ENCODE peak calls at places on chromosomes 2 and 18, in eight cellular contexts. C is AG04450, H is adrenal gland, O is RWPE1, A is cardiac muscle cell, W is kidney, P is BE2C, G is sigmoid colon. E is an unnamed sample.

GRCh38 chr2:55109219-55109891 is 59.1 kb upstream of the RTN4 start:
- DNase-seq in W (no peak), P (no peak), A (peak; percentile 65), O (peak; percentile 40), G (no peak), C (peak; percentile 82), H (no peak), E (no peak)

GRCh38 chr18:36046898-36047297 is 20.5 kb downstream of the RPRD1A start:
- DNase-seq in W (no peak), O (no peak), A (no peak), P (no peak), G (no peak), C (no peak), H (no peak), E (no peak)

GRCh38 chr2:11583203-11583752 is 49.4 kb downstream of the GREB1 start:
- DNase-seq in H (no peak), G (peak; percentile 76), A (peak; percentile 11), C (no peak), P (no peak), O (no peak), W (peak; percentile 11), E (no peak)

GRCh38 chr2:203346624-203347023 is 18.4 kb downstream of the ABI2 start:
- DNase-seq in H (no peak), O (no peak), C (no peak), G (no peak), W (no peak), P (no peak), A (no peak), E (no peak)

GRCh38 chr2:98172150-98172765 is 85.3 kb downstream of the VWA3B start:
- DNase-seq in A (no peak), H (no peak), W (no peak), O (no peak), P (no peak), G (no peak), C (no peak), E (no peak)

GRCh38 chr2:40440835-40441234 is 11.1 kb downstream of the SLC8A1 start:
- DNase-seq in G (no peak), W (no peak), A (no peak), C (no peak), P (no peak), O (no peak), H (no peak), E (no peak)

GRCh38 chr2:192146069-192147006 is 48.4 kb downstream of the TMEFF2 start:
- DNase-seq in P (no peak), G (no peak), A (peak; percentile 62), O (peak; percentile 55), W (no peak), C (no peak), H (no peak), E (no peak)

GRCh38 chr2:241835605-241836004 is 23.1 kb downstream of the PDCD1 start:
- DNase-seq in O (no peak), C (no peak), H (no peak), W (no peak), P (no peak), G (peak; percentile 28), A (no peak), E (no peak)

GRCh38 chr2:98908909-98909308 is 27.1 kb downstream of the CRACDL start:
- DNase-seq in P (no peak), H (no peak), G (no peak), A (peak; percentile 24), O (no peak), C (no peak), W (no peak), E (no peak)

GRCh38 chr2:154693941-154694340 is 4.6 kb upstream of the KCNJ3 start:
- DNase-seq in C (no peak), P (peak; percentile 18), A (no peak), H (no peak), G (no peak), W (no peak), O (no peak), E (no peak)

GRCh38 chr2:184125867-184126266 is 472.5 kb upstream of the ZNF804A start:
- DNase-seq in C (no peak), G (no peak), W (no peak), O (no peak), H (no peak), P (no peak), A (no peak), E (no peak)

GRCh38 chr2:37156071-37156856 is 516 bp downstream of the EIF2AK2 start:
- DNase-seq in H (peak; percentile 70), G (peak; percentile 87), C (no peak), O (peak; percentile 46), A (peak; percentile 67), W (no peak), P (peak; percentile 36), E (no peak)

GRCh38 chr2:1976725-1977416 is 232.6 kb upstream of the PXDN start:
- DNase-seq in A (no peak), O (no peak), P (no peak), C (no peak), H (no peak), G (peak; percentile 30), W (no peak), E (no peak)

GRCh38 chr18:51038110-51038509 is 8.1 kb downstream of the SMAD4 start:
- DNase-seq in P (no peak), O (no peak), C (no peak), G (no peak), A (no peak), H (no peak), W (no peak), E (no peak)

GRCh38 chr2:200039847-200040246 is 84.5 kb downstream of the MAIP1 start:
- DNase-seq in O (no peak), A (peak; percentile 71), G (no peak), W (no peak), C (peak; percentile 99), P (no peak), H (no peak), E (no peak)

DNA sequence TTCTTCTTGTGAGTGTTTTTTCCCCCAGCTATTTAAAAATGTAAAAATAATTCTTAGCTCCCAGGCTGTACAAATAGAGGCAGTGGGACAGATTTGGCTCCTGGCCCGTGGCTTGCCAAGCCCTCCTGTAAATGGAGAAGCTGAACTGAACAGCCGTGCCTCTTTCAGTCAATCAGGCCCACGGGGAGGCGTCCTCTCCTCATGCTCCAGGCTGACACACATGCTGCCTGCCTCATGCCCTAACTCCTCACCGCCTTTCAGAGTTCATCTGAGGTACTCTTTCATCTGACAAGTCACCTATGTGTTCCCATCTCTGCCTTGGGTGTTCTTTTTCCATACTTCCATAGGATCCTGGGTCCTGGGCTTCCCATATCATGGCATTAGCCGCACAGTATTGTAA is 58.9 kb downstream of the BMP10 start:
- DNase-seq in A (no peak), G (no peak), H (no peak), P (no peak), W (no peak), O (no peak), C (no peak), E (no peak)
- TF ChIP-seq CTCF in A (no peak), G (no peak), H (no peak), P (no peak), W (no peak), O (no peak), C (peak; percentile 12), E (peak; percentile 52)

DNA sequence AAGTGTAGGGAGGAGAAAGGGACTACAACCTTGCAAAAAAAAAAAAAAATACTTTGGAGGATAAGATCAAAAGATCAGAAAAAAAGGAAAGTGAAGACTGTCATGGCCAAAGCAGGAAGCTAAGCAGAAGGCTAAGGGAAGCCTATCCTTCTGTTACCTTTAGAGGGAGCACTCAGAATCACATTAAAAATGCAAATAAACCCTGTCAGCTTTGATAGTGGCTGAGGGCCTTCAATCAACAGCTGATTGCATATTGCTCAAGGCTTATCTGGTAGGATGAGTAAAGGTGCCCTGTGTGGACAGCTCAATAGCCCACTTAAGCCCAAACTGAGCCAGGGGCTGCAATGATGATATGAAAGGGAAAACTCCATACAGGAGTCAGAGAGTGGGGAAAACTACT is 1021.2 kb downstream of the LRP1B start:
- DNase-seq in C (no peak), H (no peak), O (peak; percentile 1), A (no peak), P (no peak), W (no peak), G (no peak), E (no peak)
- TF ChIP-seq CTCF in C (peak; percentile 36), H (no peak), O (no peak), A (peak; percentile 21), P (peak; percentile 21), W (no peak), G (no peak), E (peak; percentile 47)

DNA sequence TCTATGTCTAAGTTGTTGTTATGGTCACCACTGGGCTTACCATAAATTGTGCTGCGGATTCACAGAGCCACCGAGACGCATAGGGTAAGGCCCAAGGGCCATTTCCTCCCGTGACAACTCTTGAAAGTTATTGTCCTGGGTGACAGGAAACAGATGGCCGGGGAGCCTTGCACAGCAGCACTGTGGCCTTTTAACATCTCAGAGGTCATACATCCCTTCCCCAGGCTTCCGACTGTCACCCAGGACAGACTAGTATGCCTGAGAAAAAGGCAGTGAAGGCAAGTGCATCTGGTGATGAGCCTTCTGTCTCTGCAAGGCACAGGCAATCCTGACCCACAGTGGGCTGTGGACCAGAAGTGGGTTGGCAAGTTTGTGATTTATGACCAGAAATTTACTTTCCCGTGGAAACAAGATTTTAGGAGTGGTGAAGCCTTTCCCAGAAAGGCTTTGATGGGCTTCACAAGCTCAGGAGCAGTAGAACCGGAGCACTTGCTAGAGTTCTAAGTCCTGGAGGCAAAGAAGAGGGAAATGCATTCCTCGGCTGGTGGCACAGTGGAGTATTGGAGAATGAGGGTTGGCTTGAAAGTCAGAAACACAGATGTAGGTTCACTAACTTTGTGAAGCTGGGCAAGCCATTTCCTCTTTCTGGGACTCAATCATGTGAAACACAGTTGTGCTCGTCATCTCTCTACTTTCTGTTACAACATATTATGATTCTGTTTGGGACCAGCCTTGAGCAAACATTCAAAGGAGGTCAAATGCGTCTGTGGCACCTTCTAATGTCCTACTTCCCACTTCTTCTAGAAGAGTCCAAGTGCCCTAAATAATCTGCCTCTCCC is 2.0 kb upstream of the CAPN14 start:
- DNase-seq in A (no peak), P (no peak), G (no peak), C (no peak), W (no peak), O (no peak), H (no peak), E (no peak)
- TF ChIP-seq CTCF in A (no peak), P (no peak), G (no peak), C (no peak), W (no peak), O (no peak), H (no peak), E (no peak)

DNA sequence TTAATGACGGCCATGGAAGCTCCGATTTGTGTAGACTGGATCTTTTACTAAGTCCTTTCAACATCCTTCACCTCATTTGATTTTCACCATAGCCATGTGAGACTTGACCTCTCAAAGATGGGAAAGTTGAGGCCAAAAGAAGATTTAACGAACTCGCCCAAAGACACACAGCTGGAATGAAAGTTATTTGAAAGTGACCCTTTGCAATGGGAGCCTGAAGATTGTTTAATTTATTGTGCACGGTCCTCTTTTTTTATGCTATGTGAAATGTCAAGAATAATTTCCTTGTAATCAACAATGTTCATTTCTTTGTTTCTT is 58.0 kb upstream of the COPS8 start:
- DNase-seq in C (no peak), H (no peak), G (no peak), W (no peak), A (no peak), O (no peak), P (no peak), E (no peak)
- TF ChIP-seq CTCF in C (no peak), H (no peak), G (no peak), W (no peak), A (no peak), O (peak; percentile 24), P (no peak), E (peak; percentile 49)

GRCh38 chr2:210399440-210400041 is 77.0 kb downstream of the LANCL1 start:
- DNase-seq in P (no peak), C (no peak), H (no peak), A (peak; percentile 32), W (no peak), G (no peak), O (no peak), E (no peak)
- TF ChIP-seq CTCF in P (peak; percentile 33), C (peak; percentile 40), H (peak; percentile 42), A (peak; percentile 43), W (peak; percentile 27), G (no peak), O (peak; percentile 50), E (peak; percentile 86)

E was measured in chondrocyte.